ENCODE peak calls at places on chromosomes 7 and 10, in five cellular contexts. Z is AG10803, N is neural progenitor cell, F is heart left ventricle, U is AG04449. E is an unnamed sample.

GRCh38 chr10:28139138-28139537 is 140.3 kb upstream of the ODAD2 start:
- DNase-seq in N (no peak), F (no peak), U (no peak), Z (peak; percentile 46), E (peak; percentile 42)

GRCh38 chr10:131312261-131312801 is 810 bp upstream of the TCERG1L start:
- DNase-seq in F (no peak), U (no peak), Z (no peak), N (peak; percentile 94), E (no peak)

GRCh38 chr7:107982918-107983389 is 20.0 kb downstream of the LAMB1 start:
- DNase-seq in N (no peak), F (no peak), Z (peak; percentile 75), U (no peak), E (peak; percentile 24)

GRCh38 chr7:34121366-34121765 is 216.0 kb downstream of the BMPER start:
- DNase-seq in N (no peak), Z (no peak), F (no peak), U (no peak), E (no peak)

GRCh38 chr10:43156590-43157340 is 18.5 kb downstream of the CSGALNACT2 start:
- DNase-seq in F (no peak), N (peak; percentile 9), Z (peak; percentile 33), U (no peak), E (peak; percentile 38)

GRCh38 chr7:158782638-158783490 is 46.4 kb downstream of the ESYT2 start:
- DNase-seq in N (peak; percentile 9), F (peak; percentile 85), Z (peak; percentile 37), U (no peak), E (peak; percentile 31)

GRCh38 chr7:47435889-47436312 is 146.0 kb downstream of the TNS3 start:
- DNase-seq in N (peak; percentile 76), U (peak; percentile 59), Z (peak; percentile 92), F (peak; percentile 71), E (peak; percentile 68)

GRCh38 chr10:4201866-4202825 is 417.1 kb upstream of the KLF6 start:
- DNase-seq in U (no peak), F (no peak), Z (peak; percentile 86), N (no peak), E (peak; percentile 77)

GRCh38 chr10:26540601-26541000 is 102.5 kb downstream of the APBB1IP start:
- DNase-seq in Z (no peak), F (no peak), N (peak; percentile 78), U (no peak), E (no peak)

GRCh38 chr7:116161733-116162132 is 48.6 kb upstream of the TES start:
- DNase-seq in Z (peak; percentile 18), N (peak; percentile 51), F (no peak), U (no peak), E (no peak)

GRCh38 chr7:27581906-27582305 is 80.8 kb downstream of the HIBADH start:
- DNase-seq in N (peak; percentile 8), F (no peak), Z (no peak), U (no peak), E (no peak)

GRCh38 chr10:60236869-60237524 is 152.7 kb downstream of the ANK3 start:
- DNase-seq in F (peak; percentile 73), Z (peak; percentile 63), U (no peak), N (no peak), E (peak; percentile 37)

GRCh38 chr10:130013263-130013937 is 49.3 kb upstream of the EBF3 start:
- DNase-seq in U (no peak), N (no peak), F (no peak), Z (peak; percentile 67), E (no peak)

GRCh38 chr10:63922714-63923317 is 401.6 kb downstream of the REEP3 start:
- DNase-seq in U (no peak), F (no peak), Z (no peak), N (peak; percentile 44), E (no peak)

GRCh38 chr7:16071246-16071857 is 350.0 kb downstream of the CRPPA start:
- DNase-seq in F (no peak), N (peak; percentile 72), U (no peak), Z (peak; percentile 69), E (peak; percentile 77)

GRCh38 chr7:51011710-51012350 is 229.1 kb upstream of the GRB10 start:
- DNase-seq in F (no peak), N (no peak), U (no peak), Z (no peak), E (no peak)

GRCh38 chr7:24378871-24379608 is 95.0 kb downstream of the NPY start:
- DNase-seq in N (no peak), U (no peak), Z (peak; percentile 22), F (no peak), E (no peak)

GRCh38 chr7:82722946-82723345 is 279.4 kb upstream of the CACNA2D1 start:
- DNase-seq in F (no peak), N (no peak), Z (peak; percentile 18), U (no peak), E (no peak)

GRCh38 chr10:61663466-61663865 is 737 bp downstream of the CABCOCO1 start:
- DNase-seq in U (no peak), Z (no peak), N (no peak), F (no peak), E (peak; percentile 34)

GRCh38 chr10:30454744-30455498 is 20.9 kb downstream of the MAP3K8 start:
- DNase-seq in N (no peak), Z (peak; percentile 97), F (no peak), U (peak; percentile 97), E (peak; percentile 77)

GRCh38 chr10:30459283-30459682 is 25.3 kb downstream of the MAP3K8 start:
- DNase-seq in N (no peak), U (no peak), Z (no peak), F (peak; percentile 44), E (no peak)

GRCh38 chr10:30453764-30454527 is 20.0 kb downstream of the MAP3K8 start:
- DNase-seq in Z (no peak), N (no peak), U (no peak), F (no peak), E (no peak)

GRCh38 chr10:30456262-30456661 is 22.3 kb downstream of the MAP3K8 start:
- DNase-seq in N (no peak), U (no peak), Z (no peak), F (peak; percentile 38), E (no peak)

DNA sequence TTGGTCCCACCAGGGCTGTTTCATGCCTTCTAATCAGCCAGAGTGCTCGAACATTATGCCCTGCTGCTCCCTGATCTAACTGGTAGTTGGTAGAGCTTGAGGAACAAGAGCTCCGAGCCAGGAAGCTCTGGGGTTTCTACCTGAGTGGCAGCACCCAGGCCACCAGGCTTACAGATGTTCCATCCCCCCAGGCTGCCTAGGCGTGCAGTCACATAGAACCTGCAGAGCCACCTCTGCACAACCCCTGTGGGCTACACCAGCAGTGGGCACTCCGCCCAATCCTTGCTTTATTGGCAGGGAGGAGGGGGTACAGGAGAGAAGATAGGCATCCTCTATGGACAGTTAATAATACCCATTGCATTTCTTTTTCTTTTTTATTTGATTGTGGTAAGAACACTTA is 21.8 kb downstream of the MAP3K8 start:
- DNase-seq in Z (no peak), F (no peak), U (no peak), N (no peak), E (no peak)
- H3K4me3 ChIP-seq in Z (no peak overlapping the region), F (no peak overlapping the region), U (no peak overlapping the region), N (no peak overlapping the region), E (no peak overlapping the region)

GRCh38 chr7:92447239-92448184 is at the start of gene GATAD1:
- DNase-seq in Z (peak; percentile 89), N (peak; percentile 95), U (peak; percentile 46), F (peak; percentile 94), E (peak; percentile 89)

GRCh38 chr7:92451645-92452044 is 4.4 kb downstream of the GATAD1 start:
- DNase-seq in U (no peak), Z (no peak), N (no peak), F (no peak), E (no peak)

GRCh38 chr7:92446869-92447238 is 428 bp upstream of the GATAD1 start:
- DNase-seq in N (no peak), U (no peak), Z (no peak), F (no peak), E (no peak)

DNA sequence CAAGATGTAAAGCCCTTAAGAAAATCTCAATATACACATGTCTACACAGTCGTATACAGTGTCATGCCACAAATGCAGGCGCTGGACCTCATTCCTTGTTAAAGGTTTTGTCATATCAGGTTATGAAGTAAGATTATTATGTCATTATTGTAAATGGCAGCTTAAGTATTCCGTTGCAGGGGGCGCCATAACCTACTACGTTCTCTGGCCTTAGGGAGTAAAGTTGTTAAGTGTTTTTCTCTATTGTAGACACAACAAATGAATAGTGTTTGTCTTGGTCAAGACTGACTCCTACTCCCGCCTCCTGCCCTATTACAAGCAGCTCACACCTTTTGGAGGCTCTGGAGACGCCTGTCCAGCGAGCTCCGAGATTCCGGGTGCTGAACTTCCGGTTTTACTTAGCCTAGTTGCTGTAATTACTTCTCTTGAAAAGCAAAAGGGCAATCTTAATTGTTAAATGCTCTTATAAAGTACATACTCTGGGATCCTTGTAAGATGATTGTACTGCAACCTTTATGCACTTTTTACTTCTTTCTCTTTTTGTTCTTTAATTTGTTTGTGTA is 984 bp downstream of the GATAD1 start:
- DNase-seq in F (peak; percentile 42), U (no peak), N (peak; percentile 26), Z (peak; percentile 59), E (peak; percentile 26)
- TF ChIP-seq CTCF in F (no peak), U (peak; percentile 44), N (peak; percentile 16), Z (peak; percentile 58), E (peak; percentile 41)

GRCh38 chr7:5393328-5393727 is 30.3 kb downstream of the TNRC18 start:
- DNase-seq in F (no peak), Z (no peak), U (no peak), N (no peak), E (no peak)

GRCh38 chr7:5393748-5394147 is 29.9 kb downstream of the TNRC18 start:
- DNase-seq in F (no peak), N (no peak), U (no peak), Z (no peak), E (no peak)

GRCh38 chr7:5396542-5396941 is 27.1 kb downstream of the TNRC18 start:
- DNase-seq in Z (peak; percentile 61), U (no peak), N (no peak), F (no peak), E (peak; percentile 58)

GRCh38 chr7:5395246-5395645 is 28.4 kb downstream of the TNRC18 start:
- DNase-seq in N (no peak), U (no peak), F (no peak), Z (no peak), E (no peak)

GRCh38 chr7:5394264-5395105 is 29.1 kb downstream of the TNRC18 start:
- DNase-seq in U (no peak), Z (no peak), N (no peak), F (no peak), E (no peak)
- H3K4me3 ChIP-seq in U (no peak overlapping the region), Z (no peak overlapping the region), N (no peak overlapping the region), F (no peak overlapping the region), E (no peak overlapping the region)

DNA sequence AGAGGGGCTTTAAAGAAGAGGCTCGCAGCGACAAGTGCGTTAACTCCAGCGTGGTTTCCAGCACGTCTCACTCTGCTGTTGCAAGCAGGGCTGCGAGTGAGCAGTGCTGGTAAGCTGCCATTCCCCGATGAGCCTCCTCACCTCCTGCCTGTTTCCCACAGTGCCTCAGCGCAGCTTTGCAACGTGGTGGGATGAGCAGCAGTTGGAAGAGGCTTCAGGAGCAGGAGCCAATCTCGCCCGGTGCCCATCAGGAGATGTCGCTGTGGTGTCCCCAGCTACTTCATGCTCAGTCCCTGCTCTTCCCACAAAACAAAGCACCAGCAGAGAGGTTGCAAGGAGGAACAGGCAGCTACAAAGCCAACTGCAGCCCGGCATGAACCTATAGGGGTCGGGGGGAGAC is 2.4 kb upstream of the ADARB2 start:
- DNase-seq in N (peak; percentile 68), Z (no peak), F (no peak), U (no peak), E (no peak)
- TF ChIP-seq CTCF in N (no peak), Z (no peak), F (no peak), U (no peak), E (no peak)